ENCODE peak calls at places on chromosomes 1 and 21, in five cellular contexts. E is K562, A is IMR-90, L is GM12878, Z is HepG2. T is an unnamed sample.

GRCh38 chr1:63362073-63362472 is 5.4 kb upstream of the ALG6 start:
- DNase-seq in E (no peak), L (no peak), Z (no peak), A (no peak), T (no peak)

GRCh38 chr1:2459757-2460156 is 16.3 kb upstream of the PLCH2 start:
- DNase-seq in A (peak; percentile 73), Z (no peak), L (no peak), E (no peak), T (peak; percentile 30)

GRCh38 chr1:153635872-153636271 is 2.0 kb downstream of the CHTOP start:
- DNase-seq in E (no peak), Z (no peak), L (no peak), A (no peak), T (no peak)

GRCh38 chr1:203650012-203650836 is 23.6 kb downstream of the ATP2B4 start:
- DNase-seq in E (peak; percentile 93), A (peak; percentile 74), Z (no peak), L (no peak), T (no peak)

GRCh38 chr1:119647734-119648619 is at the start of gene ZNF697:
- DNase-seq in E (peak; percentile 96), Z (peak; percentile 92), L (peak; percentile 51), A (peak; percentile 98), T (peak; percentile 85)

GRCh38 chr1:84998642-84999280 is 1.8 kb upstream of the MCOLN2 start:
- DNase-seq in A (peak; percentile 10), E (no peak), L (no peak), Z (no peak), T (no peak)

GRCh38 chr21:42439284-42440186 is 35.8 kb downstream of the UBASH3A start:
- DNase-seq in Z (no peak), E (no peak), A (no peak), L (no peak), T (no peak)

GRCh38 chr1:234927968-234928635 is 200.5 kb downstream of the TOMM20 start:
- DNase-seq in Z (no peak), L (no peak), A (no peak), E (no peak), T (no peak)

GRCh38 chr1:31376374-31377134 is 3.7 kb upstream of the FABP3 start:
- DNase-seq in A (peak; percentile 98), E (peak; percentile 29), L (no peak), Z (peak; percentile 32), T (peak; percentile 39)

GRCh38 chr1:94803517-94804441 is 16.4 kb upstream of the SLC44A3 start:
- DNase-seq in Z (peak; percentile 90), E (no peak), L (no peak), A (peak; percentile 57), T (no peak)

GRCh38 chr1:201645956-201646355 is 107.0 kb downstream of the NAV1 start:
- DNase-seq in L (no peak), A (peak; percentile 45), E (no peak), Z (no peak), T (no peak)

GRCh38 chr1:5369223-5369622 is 623.0 kb downstream of the NPHP4 start:
- DNase-seq in E (no peak), Z (no peak), A (no peak), L (no peak), T (no peak)

GRCh38 chr21:42414928-42415769 is 11.4 kb downstream of the UBASH3A start:
- DNase-seq in A (peak; percentile 78), E (peak; percentile 62), Z (no peak), L (peak; percentile 97), T (peak; percentile 78)

GRCh38 chr21:45215214-45215613 is 72.5 kb downstream of the POFUT2 start:
- DNase-seq in E (no peak), Z (no peak), L (no peak), A (no peak), T (no peak)

GRCh38 chr1:152398812-152399698 is 15.0 kb downstream of the CRNN start:
- DNase-seq in A (no peak), Z (peak; percentile 25), E (peak; percentile 9), L (no peak), T (peak; percentile 44)

GRCh38 chr1:153794671-153795324 is 19.6 kb downstream of the SLC27A3 start:
- DNase-seq in L (no peak), A (no peak), Z (no peak), E (no peak), T (no peak)

GRCh38 chr1:11407301-11407994 is 71.5 kb upstream of the DISP3 start:
- DNase-seq in L (peak; percentile 19), A (no peak), E (peak; percentile 36), Z (no peak), T (no peak)

GRCh38 chr1:216855810-216856209 is 132.6 kb upstream of the ESRRG start:
- DNase-seq in A (no peak), Z (no peak), E (no peak), L (no peak), T (no peak)

GRCh38 chr21:39319251-39319756 is 5.9 kb upstream of the BRWD1 start:
- DNase-seq in Z (no peak), E (no peak), A (peak; percentile 48), L (no peak), T (no peak)

GRCh38 chr1:212164095-212164872 is 120.9 kb upstream of the PPP2R5A start:
- DNase-seq in A (no peak), Z (no peak), L (no peak), E (no peak), T (no peak)

GRCh38 chr1:209657140-209657879 is 5.1 kb upstream of the LAMB3 start:
- DNase-seq in L (no peak), A (no peak), E (peak; percentile 40), Z (no peak), T (no peak)

GRCh38 chr1:20370628-20371200 is 80.0 kb downstream of the VWA5B1 start:
- DNase-seq in L (no peak), A (no peak), E (no peak), Z (no peak), T (no peak)

GRCh38 chr1:102435483-102435882 is 438.8 kb upstream of the OLFM3 start:
- DNase-seq in A (no peak), Z (no peak), L (no peak), E (no peak), T (no peak)

GRCh38 chr1:199734186-199734585 is 293.3 kb upstream of the NR5A2 start:
- DNase-seq in E (no peak), A (no peak), L (no peak), Z (no peak), T (no peak)

GRCh38 chr21:37582613-37583012 is 216.0 kb downstream of the DYRK1A start:
- DNase-seq in L (no peak), A (peak; percentile 77), Z (peak; percentile 57), E (peak; percentile 78), T (peak; percentile 33)

GRCh38 chr1:15758537-15758936 is at the start of gene FBLIM1:
- DNase-seq in L (no peak), A (no peak), Z (no peak), E (no peak), T (no peak)

GRCh38 chr1:213067366-213067765 is 16.3 kb downstream of the RPS6KC1 start:
- DNase-seq in Z (no peak), E (no peak), A (no peak), L (no peak), T (no peak)

GRCh38 chr1:155130272-155131006 is 2.8 kb downstream of the EFNA1 start:
- DNase-seq in E (peak; percentile 57), Z (no peak), L (no peak), A (no peak), T (no peak)

GRCh38 chr1:36112823-36113222 is 12.2 kb downstream of the COL8A2 start:
- DNase-seq in E (no peak), L (no peak), Z (no peak), A (no peak), T (no peak)

GRCh38 chr1:170010443-170010842 is 64.1 kb downstream of the KIFAP3 start:
- DNase-seq in E (peak; percentile 73), Z (peak; percentile 44), A (peak; percentile 55), L (no peak), T (peak; percentile 54)

GRCh38 chr1:174134000-174134659 is 25.2 kb upstream of the RABGAP1L start:
- DNase-seq in L (no peak), Z (no peak), A (no peak), E (no peak), T (no peak)

GRCh38 chr1:203129501-203130231 is 2.1 kb downstream of the ADORA1 start:
- DNase-seq in A (no peak), L (no peak), E (no peak), Z (no peak), T (no peak)

GRCh38 chr1:45929257-45929687 is 125.9 kb downstream of the MAST2 start:
- DNase-seq in A (peak; percentile 96), Z (peak; percentile 26), E (peak; percentile 72), L (no peak), T (peak; percentile 5)

GRCh38 chr1:179817789-179818188 is 59.8 kb downstream of the TOR1AIP2 start:
- DNase-seq in L (no peak), E (no peak), A (peak; percentile 53), Z (no peak), T (no peak)

GRCh38 chr1:179817056-179817455 is 60.5 kb downstream of the TOR1AIP2 start:
- DNase-seq in Z (no peak), E (no peak), L (no peak), A (no peak), T (no peak)

GRCh38 chr1:179815642-179816041 is 62.0 kb downstream of the TOR1AIP2 start:
- DNase-seq in L (no peak), Z (no peak), E (no peak), A (no peak), T (no peak)

GRCh38 chr1:179818260-179818659 is 59.3 kb downstream of the TOR1AIP2 start:
- DNase-seq in Z (no peak), A (no peak), E (no peak), L (no peak), T (no peak)

GRCh38 chr1:179816196-179816960 is 61.2 kb downstream of the TOR1AIP2 start:
- DNase-seq in A (peak; percentile 21), E (no peak), L (no peak), Z (no peak), T (no peak)
- TF ChIP-seq BHLHE40 in A (no peak), E (no peak), L (no peak), Z (no peak), T (no peak)

GRCh38 chr1:150875197-150876110 is 945 bp downstream of the ARNT start:
- DNase-seq in L (no peak), A (no peak), Z (peak; percentile 10), E (no peak), T (no peak)
- TF ChIP-seq POLR2A in L (no peak), A (no peak), Z (no peak), E (no peak), T (no peak)

GRCh38 chr1:181061487-181061886 is 27.0 kb upstream of the IER5 start:
- DNase-seq in E (no peak), A (no peak), Z (no peak), L (no peak), T (no peak)
- TF ChIP-seq BHLHE40 in E (no peak), A (no peak), Z (no peak), L (no peak), T (no peak)

DNA sequence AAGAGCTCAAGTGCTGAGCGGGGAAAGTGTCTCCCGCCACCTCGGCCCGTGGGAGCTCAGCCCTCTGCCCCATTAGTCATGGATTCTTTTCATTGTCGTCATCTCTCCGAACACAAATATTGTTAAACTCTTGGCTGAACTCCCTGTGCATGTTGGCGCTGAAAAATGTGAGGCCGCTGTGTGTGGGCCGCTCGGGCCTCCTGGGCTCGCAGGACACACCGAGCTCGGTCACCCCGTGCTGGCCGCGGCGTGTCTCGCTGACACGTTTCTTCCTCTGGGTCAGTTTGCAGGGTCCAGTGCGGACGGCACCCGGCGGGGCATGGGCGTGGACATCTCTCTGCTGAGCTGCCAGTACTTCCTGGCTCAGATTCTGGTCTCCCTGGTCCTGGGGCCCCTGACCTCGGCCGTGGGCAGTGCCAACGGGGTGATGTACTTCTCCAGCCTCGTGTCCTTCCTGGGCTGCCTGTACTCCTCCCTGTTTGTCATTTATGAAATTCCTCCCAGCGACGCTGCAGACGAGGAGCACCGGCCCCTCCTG is 25.6 kb downstream of the SLC45A1 start:
- DNase-seq in A (peak; percentile 98), L (no peak), E (no peak), Z (peak; percentile 67), T (peak; percentile 89)
- TF ChIP-seq POLR2A in A (no peak), L (no peak), E (no peak), Z (no peak), T (no peak)